ENCODE peak calls at places on chromosomes 13 and 19, in four cellular contexts. Z is HL-60, V is sigmoid colon, L is breast epithelium. G is an unnamed sample.

GRCh38 chr19:30362156-30362754 is 9.9 kb upstream of the ZNF536 start:
- DNase-seq in Z (no peak), V (no peak), L (peak; percentile 37), G (no peak)

GRCh38 chr13:49373699-49374098 is 70.2 kb downstream of the CAB39L start:
- DNase-seq in Z (no peak), V (no peak), L (no peak), G (no peak)

GRCh38 chr13:85313761-85314503 is 485.3 kb downstream of the SLITRK6 start:
- DNase-seq in Z (no peak), V (no peak), L (no peak), G (no peak)

GRCh38 chr19:14168259-14168972 is 32.0 kb upstream of the ASF1B start:
- DNase-seq in Z (no peak), V (no peak), L (no peak), G (no peak)

GRCh38 chr19:33673258-33673875 is 51.6 kb downstream of the CHST8 start:
- DNase-seq in Z (no peak), V (no peak), L (no peak), G (no peak)

GRCh38 chr19:33329727-33330126 is 27.4 kb upstream of the CEBPA start:
- DNase-seq in Z (peak; percentile 71), V (no peak), L (no peak), G (no peak)

GRCh38 chr19:21483589-21484170 is 21.7 kb upstream of the ZNF429 start:
- DNase-seq in Z (peak; percentile 65), V (peak; percentile 76), L (peak; percentile 75), G (peak; percentile 56)

GRCh38 chr19:36775768-36776167 is 3.2 kb upstream of the ZNF850 start:
- DNase-seq in Z (no peak), V (no peak), L (peak; percentile 54), G (peak; percentile 81)

GRCh38 chr13:66391322-66391721 is 838.8 kb downstream of the PCDH9 start:
- DNase-seq in Z (no peak), V (no peak), L (no peak), G (no peak)

GRCh38 chr19:5536337-5536894 is 31.3 kb downstream of the TINCR start:
- DNase-seq in Z (no peak), V (peak; percentile 70), L (no peak), G (peak; percentile 41)

GRCh38 chr19:51440052-51440451 is 18.2 kb downstream of the SIGLEC8 start:
- DNase-seq in Z (no peak), V (no peak), L (no peak), G (no peak)

GRCh38 chr19:7830272-7830771 is 304 bp downstream of the EVI5L start:
- DNase-seq in Z (no peak), V (no peak), L (no peak), G (no peak)

GRCh38 chr19:36128392-36128736 is 11.5 kb upstream of the CAPNS1 start:
- DNase-seq in Z (peak; percentile 70), V (no peak), L (no peak), G (peak; percentile 39)

GRCh38 chr13:29284726-29285125 is 310.8 kb downstream of the SLC7A1 start:
- DNase-seq in Z (no peak), V (no peak), L (no peak), G (no peak)

GRCh38 chr13:108034909-108035308 is 180.4 kb downstream of the LIG4 start:
- DNase-seq in Z (no peak), V (no peak), L (no peak), G (no peak)

GRCh38 chr13:104034891-104035290 is 968.7 kb upstream of the SLC10A2 start:
- DNase-seq in Z (no peak), V (no peak), L (no peak), G (no peak)

GRCh38 chr19:34480971-34481821 is at the start of gene WTIP:
- DNase-seq in Z (no peak), V (peak; percentile 86), L (peak; percentile 64), G (peak; percentile 94)

GRCh38 chr13:76012091-76012721 is 376.1 kb downstream of the LMO7 start:
- DNase-seq in Z (no peak), V (no peak), L (no peak), G (no peak)

DNA sequence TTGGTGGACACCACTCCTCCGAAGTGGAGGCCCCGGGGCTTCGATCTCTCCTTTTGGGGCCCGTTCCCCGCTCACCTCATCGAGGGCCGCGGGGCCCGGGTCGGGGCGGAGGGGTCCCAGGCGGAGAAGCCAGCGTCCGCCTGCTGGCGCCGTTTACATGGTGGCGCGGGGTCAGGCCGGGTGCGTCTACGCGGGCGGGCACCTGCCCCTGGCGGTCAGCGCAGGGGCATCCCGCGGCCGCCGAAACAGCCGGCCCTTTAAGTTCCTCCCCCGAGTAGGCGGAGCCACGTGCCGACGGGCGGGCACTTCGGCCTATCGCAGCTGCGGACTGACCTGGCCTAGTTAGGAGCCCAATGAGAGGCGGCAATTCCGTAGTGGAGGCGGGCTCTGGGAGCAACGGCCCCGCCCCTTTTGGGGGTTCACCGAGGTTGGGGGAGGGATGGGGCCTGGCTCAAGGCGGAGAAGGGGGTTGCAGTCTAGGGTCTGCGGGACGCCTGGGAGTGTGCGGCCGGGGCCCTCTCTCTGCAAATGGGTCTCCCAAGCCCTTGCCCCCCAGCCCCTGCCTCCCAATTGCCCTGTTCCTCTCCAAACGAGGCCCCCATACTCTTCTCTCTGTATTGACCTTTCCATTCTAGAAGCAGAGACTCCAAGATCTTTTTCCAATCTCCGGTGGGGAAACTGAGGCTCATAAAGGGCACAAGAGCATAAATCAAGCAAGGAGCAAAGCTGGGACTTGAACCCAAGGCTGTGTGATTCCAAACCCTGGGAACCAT is at the start of gene ABHD8:
- DNase-seq in Z (peak; percentile 95), V (peak; percentile 99), L (peak; percentile 96), G (peak; percentile 99)
- TF ChIP-seq POLR2AphosphoS5 in Z (no peak), V (peak; percentile 77), L (peak; percentile 35), G (peak; percentile 80)

GRCh38 chr19:3572855-3573161 is at the start of gene HMG20B:
- DNase-seq in Z (no peak), V (no peak), L (no peak), G (no peak)

GRCh38 chr19:3572132-3572854 is 451 bp upstream of the HMG20B start:
- DNase-seq in Z (peak; percentile 100), V (peak; percentile 100), L (peak; percentile 100), G (peak; percentile 100)

GRCh38 chr19:3575260-3575741 is 2.6 kb downstream of the HMG20B start:
- DNase-seq in Z (peak; percentile 68), V (no peak), L (no peak), G (no peak)

GRCh38 chr19:3573162-3573857 is 566 bp downstream of the HMG20B start:
- DNase-seq in Z (peak; percentile 9), V (peak; percentile 74), L (no peak), G (peak; percentile 29)

GRCh38 chr19:3573858-3574637 is 1.3 kb downstream of the HMG20B start:
- DNase-seq in Z (peak; percentile 97), V (peak; percentile 89), L (peak; percentile 94), G (peak; percentile 96)
- TF ChIP-seq POLR2AphosphoS5 in Z (peak; percentile 44), V (no peak), L (no peak), G (no peak)

GRCh38 chr19:16371540-16371986 is 46.9 kb downstream of the KLF2 start:
- DNase-seq in Z (peak; percentile 41), V (no peak), L (no peak), G (peak; percentile 90)
- TF ChIP-seq POLR2AphosphoS5 in Z (no peak), V (no peak), L (no peak), G (peak; percentile 74)

GRCh38 chr19:38304352-38304865 is 358 bp downstream of the C19orf33 start:
- DNase-seq in Z (no peak), V (no peak), L (no peak), G (peak; percentile 78)

GRCh38 chr19:38304866-38305429 is 897 bp downstream of the C19orf33 start:
- DNase-seq in Z (no peak), V (no peak), L (peak; percentile 74), G (peak; percentile 94)

GRCh38 chr19:38307076-38307475 is 3.0 kb downstream of the C19orf33 start:
- DNase-seq in Z (no peak), V (no peak), L (no peak), G (no peak)

GRCh38 chr19:38306236-38306635 is 2.2 kb downstream of the C19orf33 start:
- DNase-seq in Z (no peak), V (no peak), L (no peak), G (no peak)

DNA sequence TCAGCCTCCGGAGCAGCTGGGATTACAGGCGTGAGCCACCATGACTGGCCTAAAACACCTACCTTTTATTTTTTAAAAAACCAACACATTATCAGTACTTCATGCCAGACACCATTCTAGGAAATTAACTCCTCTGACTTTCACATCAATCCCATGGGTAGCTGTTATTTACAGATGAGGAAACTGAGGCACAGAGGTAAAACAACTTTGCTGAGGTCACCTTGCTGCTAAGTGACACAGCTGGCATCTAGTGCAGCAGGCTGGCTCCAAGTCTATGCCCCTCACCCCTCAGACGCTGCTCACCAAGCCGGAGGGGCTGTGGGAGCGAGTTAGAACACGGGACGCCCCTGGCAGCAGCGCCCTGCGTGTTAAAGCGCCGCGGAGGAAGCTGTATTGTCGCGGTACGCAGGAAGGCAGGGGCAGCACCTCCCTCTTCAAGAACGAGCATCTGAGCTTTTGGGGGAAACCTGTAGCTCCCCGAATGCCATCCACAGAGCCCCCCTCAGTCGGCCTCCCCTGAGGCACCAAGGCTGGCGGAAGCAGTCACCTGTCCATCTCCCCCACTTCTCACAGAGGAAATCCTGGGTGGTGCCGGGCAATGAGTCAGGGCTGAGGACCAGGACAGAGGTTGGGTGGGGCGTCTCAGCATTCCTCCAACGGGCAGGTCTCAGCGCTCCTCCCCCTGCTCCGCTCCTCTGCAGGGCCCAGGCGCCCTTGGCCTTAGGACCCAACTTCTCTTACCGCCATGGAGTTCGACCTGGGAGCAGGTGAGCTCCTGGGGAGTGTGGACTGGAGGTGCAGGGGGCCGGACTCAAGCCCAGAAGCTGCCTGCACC is at the start of gene C19orf33:
- DNase-seq in Z (no peak), V (no peak), L (peak; percentile 69), G (peak; percentile 58)
- TF ChIP-seq POLR2AphosphoS5 in Z (no peak), V (peak; percentile 13), L (no peak), G (peak; percentile 63)

GRCh38 chr19:18922228-18922985 is 2.9 kb downstream of the DDX49 start:
- DNase-seq in Z (no peak), V (no peak), L (no peak), G (no peak)
- TF ChIP-seq POLR2AphosphoS5 in Z (no peak), V (no peak), L (no peak), G (no peak)

GRCh38 chr19:55069137-55069858 is 6.3 kb upstream of the RDH13 start:
- DNase-seq in Z (no peak), V (no peak), L (peak; percentile 92), G (peak; percentile 78)
- TF ChIP-seq POLR2AphosphoS5 in Z (no peak), V (no peak), L (no peak), G (no peak)

GRCh38 chr19:1408300-1409203 is 1.2 kb downstream of the DAZAP1 start:
- DNase-seq in Z (peak; percentile 38), V (peak; percentile 77), L (no peak), G (peak; percentile 77)

GRCh38 chr19:1409204-1410005 is 2.0 kb downstream of the DAZAP1 start:
- DNase-seq in Z (peak; percentile 41), V (no peak), L (no peak), G (no peak)

GRCh38 chr19:1406496-1406817 is 929 bp upstream of the DAZAP1 start:
- DNase-seq in Z (no peak), V (no peak), L (no peak), G (no peak)

GRCh38 chr19:1407662-1408299 is 395 bp downstream of the DAZAP1 start:
- DNase-seq in Z (no peak), V (peak; percentile 74), L (no peak), G (peak; percentile 93)

GRCh38 chr19:1406818-1407661 is at the start of gene DAZAP1:
- DNase-seq in Z (peak; percentile 97), V (peak; percentile 99), L (peak; percentile 100), G (peak; percentile 99)
- TF ChIP-seq POLR2AphosphoS5 in Z (no peak), V (peak; percentile 26), L (peak; percentile 66), G (no peak)

DNA sequence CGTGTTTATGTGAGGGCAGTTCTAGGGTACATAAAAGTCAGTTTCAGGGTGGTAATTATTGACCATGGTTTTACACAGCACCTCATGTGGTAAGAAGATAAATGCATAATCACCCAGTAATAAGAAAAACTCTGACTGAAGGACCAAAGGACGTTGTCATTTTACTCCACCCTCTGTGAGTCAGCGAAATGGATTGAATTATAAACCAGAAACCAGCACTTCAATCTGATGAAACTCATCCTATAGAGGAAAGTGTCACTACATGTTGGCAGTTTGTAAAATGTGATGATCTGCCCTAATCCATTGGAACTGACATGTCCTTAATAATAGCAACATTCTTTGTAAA is 406.8 kb downstream of the KLF5 start:
- DNase-seq in Z (no peak), V (no peak), L (no peak), G (no peak)
- TF ChIP-seq POLR2AphosphoS5 in Z (no peak), V (no peak), L (no peak), G (no peak)

G was measured in upper lobe of left lung.